ENCODE peak calls at places on chromosomes 3 and 15, in nine cellular contexts. V is body of pancreas; Q is hepatocyte; O is Peyer's patch; T is AG04450; Z is fibroblast of lung; G is heart right ventricle; F is WERI-Rb-1; B is CD8-positive, alpha-beta memory T cell. Y is an unnamed sample.
A peak's percentile ranks its signal among the peaks of the same experiment; 100 is the strongest.

GRCh38 chr15:61830536-61831330 is 229.5 kb downstream of the VPS13C start:
- DNase-seq in V (no peak), Q (no peak), O (no peak), T (no peak), Z (no peak), G (no peak), F (no peak), B (no peak), Y (no peak)

GRCh38 chr15:32884136-32884535 is 166.3 kb downstream of the GREM1 start:
- DNase-seq in V (no peak), Q (no peak), O (no peak), T (no peak), Z (peak; percentile 56), G (no peak), F (no peak), B (no peak), Y (no peak)

GRCh38 chr3:122513386-122514122 is 1.2 kb downstream of the KPNA1 start:
- DNase-seq in V (no peak), Q (no peak), O (no peak), T (no peak), Z (no peak), G (no peak), F (no peak), B (no peak), Y (no peak)

GRCh38 chr15:34808016-34808415 is 12.7 kb upstream of the ACTC1 start:
- DNase-seq in V (no peak), Q (no peak), O (no peak), T (no peak), Z (peak; percentile 22), G (no peak), F (no peak), B (no peak), Y (no peak)

GRCh38 chr3:195185574-195185973 is 85.4 kb downstream of the XXYLT1 start:
- DNase-seq in V (no peak), Q (no peak), O (peak; percentile 49), T (no peak), Z (no peak), G (no peak), F (no peak), B (no peak), Y (peak; percentile 60)

GRCh38 chr3:169812844-169813677 is at the start of the genes LRRC34 and LRRIQ4:
- DNase-seq in V (peak; percentile 64), Q (peak; percentile 81), O (peak; percentile 93), T (peak; percentile 23), Z (peak; percentile 81), G (peak; percentile 69), F (peak; percentile 93), B (peak; percentile 53), Y (no peak)

GRCh38 chr3:165683947-165684346 is 153.3 kb downstream of the BCHE start:
- DNase-seq in V (no peak), Q (no peak), O (no peak), T (no peak), Z (peak; percentile 22), G (no peak), F (no peak), B (no peak), Y (no peak)

GRCh38 chr3:60669636-60670035 is 581.6 kb downstream of the FHIT start:
- DNase-seq in V (no peak), Q (no peak), O (no peak), T (no peak), Z (no peak), G (no peak), F (no peak), B (no peak), Y (no peak)

GRCh38 chr3:122497425-122497824 is 17.3 kb downstream of the KPNA1 start:
- DNase-seq in V (no peak), Q (no peak), O (no peak), T (peak; percentile 62), Z (peak; percentile 91), G (no peak), F (no peak), B (no peak), Y (peak; percentile 87)

GRCh38 chr3:144221771-144222170 is 250.1 kb downstream of the DIPK2A start:
- DNase-seq in V (no peak), Q (no peak), O (no peak), T (no peak), Z (no peak), G (no peak), F (no peak), B (no peak), Y (no peak)

GRCh38 chr3:12227833-12228232 is 61.0 kb upstream of the PPARG start:
- DNase-seq in V (no peak), Q (no peak), O (no peak), T (no peak), Z (peak; percentile 91), G (no peak), F (no peak), B (no peak), Y (no peak)

GRCh38 chr3:12230406-12230805 is 58.5 kb upstream of the PPARG start:
- DNase-seq in V (no peak), Q (peak; percentile 29), O (no peak), T (no peak), Z (no peak), G (no peak), F (no peak), B (no peak), Y (no peak)

GRCh38 chr3:12229144-12229871 is 59.6 kb upstream of the PPARG start:
- DNase-seq in V (no peak), Q (no peak), O (no peak), T (no peak), Z (no peak), G (no peak), F (no peak), B (no peak), Y (no peak)

GRCh38 chr3:12229896-12230295 is 59.0 kb upstream of the PPARG start:
- DNase-seq in V (no peak), Q (peak; percentile 58), O (peak; percentile 53), T (no peak), Z (no peak), G (no peak), F (no peak), B (no peak), Y (peak; percentile 78)

DNA sequence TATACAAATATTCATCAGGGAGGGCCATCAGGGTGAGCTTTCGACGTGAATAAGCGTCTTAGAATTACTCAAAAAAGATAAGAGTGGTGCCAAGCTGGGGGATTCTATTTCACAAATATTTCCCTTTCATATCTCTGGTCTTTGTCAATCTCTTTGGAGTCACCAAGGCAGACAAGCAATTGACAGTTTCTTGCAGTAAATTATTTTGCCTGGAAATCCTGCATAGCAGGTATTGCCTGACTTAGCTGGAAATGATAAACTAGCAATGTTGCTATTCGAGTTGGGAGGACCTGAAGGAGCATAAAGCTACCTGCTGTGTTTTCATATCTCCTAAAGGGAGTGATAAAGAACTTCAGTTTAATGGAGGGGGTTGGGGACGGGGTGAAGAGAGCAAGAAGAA is 60.4 kb upstream of the PPARG start:
- DNase-seq in V (no peak), Q (no peak), O (no peak), T (no peak), Z (no peak), G (no peak), F (no peak), B (no peak), Y (no peak)
- H3K27ac ChIP-seq in V (no peak overlapping the region), Q (peak overlapping the region; percentile 87), O (no peak overlapping the region), T (no peak overlapping the region), Z (no peak overlapping the region), G (no peak overlapping the region), F (no peak overlapping the region), B (no peak overlapping the region), Y (no peak overlapping the region)

GRCh38 chr3:148078659-148079058 is 619.0 kb upstream of the AGTR1 start:
- DNase-seq in V (no peak), Q (no peak), O (no peak), T (no peak), Z (no peak), G (no peak), F (no peak), B (no peak), Y (no peak)

GRCh38 chr3:148077318-148077923 is 620.3 kb upstream of the AGTR1 start:
- DNase-seq in V (no peak), Q (peak; percentile 15), O (no peak), T (no peak), Z (peak; percentile 53), G (no peak), F (no peak), B (no peak), Y (no peak)

GRCh38 chr3:148077951-148078350 is 619.8 kb upstream of the AGTR1 start:
- DNase-seq in V (no peak), Q (no peak), O (no peak), T (no peak), Z (no peak), G (no peak), F (no peak), B (no peak), Y (no peak)

GRCh38 chr3:148081926-148082325 is 615.8 kb upstream of the AGTR1 start:
- DNase-seq in V (no peak), Q (no peak), O (no peak), T (no peak), Z (no peak), G (no peak), F (no peak), B (no peak), Y (no peak)

DNA sequence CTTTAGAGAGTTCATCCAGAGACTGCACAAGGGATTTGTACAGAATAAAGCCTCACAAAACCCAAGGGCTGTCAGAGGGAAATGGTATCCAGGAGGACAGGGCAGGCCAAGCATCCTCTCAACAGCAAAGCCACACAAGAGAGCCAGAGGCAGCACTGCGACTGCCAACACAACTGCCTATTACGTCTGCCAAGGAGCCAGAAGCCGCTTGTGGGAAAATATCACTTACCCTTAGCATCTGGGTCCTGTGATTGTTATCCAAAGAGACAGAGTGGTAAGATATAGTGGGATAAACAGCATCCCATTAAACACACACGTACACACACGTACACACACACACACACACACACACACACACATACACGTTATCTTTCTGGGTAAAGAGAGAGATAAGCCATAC is 618.3 kb upstream of the AGTR1 start:
- DNase-seq in V (no peak), Q (no peak), O (no peak), T (no peak), Z (peak; percentile 21), G (no peak), F (no peak), B (no peak), Y (no peak)
- H3K27ac ChIP-seq in V (no peak overlapping the region), Q (no peak overlapping the region), O (no peak overlapping the region), T (no peak overlapping the region), Z (no peak overlapping the region), G (no peak overlapping the region), F (no peak overlapping the region), B (no peak overlapping the region), Y (no peak overlapping the region)

GRCh38 chr15:48897144-48897814 is 19.3 kb downstream of the EID1 start:
- DNase-seq in V (no peak), Q (peak; percentile 47), O (no peak), T (peak; percentile 48), Z (peak; percentile 87), G (no peak), F (no peak), B (no peak), Y (no peak)
- H3K27ac ChIP-seq in V (no peak overlapping the region), Q (peak overlapping the region; percentile 92), O (peak overlapping the region; percentile 15), T (peak overlapping the region; percentile 83), Z (no peak overlapping the region), G (peak overlapping the region; percentile 71), F (no peak overlapping the region), B (no peak overlapping the region), Y (no peak overlapping the region)

DNA sequence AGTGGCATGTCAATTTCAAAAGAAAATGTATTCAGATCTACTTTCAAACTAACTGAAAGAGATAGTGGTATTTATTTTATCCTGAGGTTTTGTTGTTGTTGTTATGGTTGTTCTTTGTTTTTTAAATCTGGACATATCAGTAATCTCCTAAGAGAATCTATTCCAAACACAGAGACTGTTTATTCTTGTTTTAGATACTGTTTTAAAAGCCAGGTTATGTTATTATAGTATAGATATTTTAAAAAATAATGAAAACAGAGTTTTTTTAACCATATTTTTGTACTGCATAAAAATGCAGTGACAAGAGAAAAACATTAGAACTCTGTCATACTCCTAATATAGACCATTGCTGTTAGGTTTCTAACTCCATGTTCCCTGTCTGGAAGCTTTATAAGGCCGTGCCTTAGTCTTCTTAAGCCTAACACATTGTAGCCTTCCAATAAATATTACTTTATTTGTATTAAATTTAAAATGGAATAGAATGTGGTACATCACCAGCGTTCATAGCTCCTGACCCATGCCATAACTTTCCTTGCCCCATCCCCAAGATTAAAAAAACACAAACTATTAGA is 53.2 kb downstream of the MBNL1 start:
- DNase-seq in V (no peak), Q (no peak), O (no peak), T (no peak), Z (no peak), G (no peak), F (no peak), B (no peak), Y (no peak)
- H3K27ac ChIP-seq in V (no peak overlapping the region), Q (no peak overlapping the region), O (no peak overlapping the region), T (no peak overlapping the region), Z (no peak overlapping the region), G (peak overlapping the region; percentile 54), F (no peak overlapping the region), B (no peak overlapping the region), Y (no peak overlapping the region)

Y was measured in epithelial cell of prostate.